ENCODE peak calls at places on chromosomes 7 and 10, in ten cellular contexts. H is adrenal gland; M is CD4-positive, alpha-beta T cell; L is NCI-H2081; F is T follicular helper cell; E is heart left ventricle; Q is HAP-1; Z is nucleus accumbens; U is HuH-7.5; C is iPS-NIHi11. T is an unnamed sample.

GRCh38 chr10:124911124-124912051 is 30.5 kb upstream of the ZRANB1 start:
- DNase-seq in H (peak; percentile 34), M (no peak), L (no peak), F (no peak), E (no peak), Q (no peak), Z (no peak), U (no peak), C (no peak), T (no peak)

GRCh38 chr10:111344804-111345203 is 268.0 kb downstream of the ADRA2A start:
- DNase-seq in H (no peak), M (no peak), L (no peak), F (no peak), E (no peak), Q (no peak), Z (no peak), U (no peak), C (no peak), T (no peak)

GRCh38 chr10:15163261-15163864 is 5.1 kb downstream of the NMT2 start:
- DNase-seq in H (no peak), M (no peak), L (no peak), F (no peak), E (no peak), Q (peak; percentile 15), Z (no peak), U (no peak), C (no peak), T (no peak)

GRCh38 chr7:70947181-70947580 is 184.8 kb upstream of the GALNT17 start:
- DNase-seq in H (no peak), M (no peak), L (no peak), F (no peak), E (no peak), Q (no peak), Z (no peak), U (no peak), C (no peak), T (no peak)

GRCh38 chr10:77374189-77374656 is 263.4 kb downstream of the KCNMA1 start:
- DNase-seq in H (no peak), M (no peak), L (no peak), F (no peak), E (no peak), Q (no peak), Z (no peak), U (no peak), C (no peak), T (no peak)

GRCh38 chr7:92527300-92528187 is 776 bp downstream of the PEX1 start:
- DNase-seq in H (peak; percentile 58), M (peak; percentile 22), L (peak; percentile 65), F (peak; percentile 37), E (peak; percentile 55), Q (peak; percentile 62), Z (no peak), U (peak; percentile 55), C (peak; percentile 63), T (peak; percentile 45)

GRCh38 chr7:108002726-108003590 is at the start of gene LAMB1:
- DNase-seq in H (peak; percentile 67), M (no peak), L (peak; percentile 29), F (no peak), E (peak; percentile 84), Q (peak; percentile 77), Z (no peak), U (peak; percentile 75), C (peak; percentile 90), T (no peak)

GRCh38 chr10:98308602-98309365 is 40.8 kb upstream of the LOXL4 start:
- DNase-seq in H (no peak), M (no peak), L (no peak), F (no peak), E (no peak), Q (no peak), Z (no peak), U (no peak), C (peak; percentile 47), T (no peak)

GRCh38 chr7:142468871-142469652 is 211.2 kb upstream of the PRSS58 start:
- DNase-seq in H (no peak), M (no peak), L (no peak), F (no peak), E (no peak), Q (no peak), Z (no peak), U (no peak), C (no peak), T (no peak)

GRCh38 chr10:15625261-15625660 is 94.5 kb downstream of the ITGA8 start:
- DNase-seq in H (no peak), M (no peak), L (no peak), F (no peak), E (no peak), Q (no peak), Z (no peak), U (no peak), C (no peak), T (no peak)

GRCh38 chr10:46220872-46221538 is 65.8 kb upstream of the ANTXRL start:
- DNase-seq in H (no peak), M (no peak), L (no peak), F (no peak), E (no peak), Q (no peak), Z (no peak), U (no peak), C (no peak), T (no peak)

GRCh38 chr7:152383341-152384234 is 52.2 kb downstream of the KMT2C start:
- DNase-seq in H (no peak), M (no peak), L (no peak), F (no peak), E (no peak), Q (no peak), Z (no peak), U (no peak), C (no peak), T (no peak)

GRCh38 chr10:25231751-25232150 is 57.0 kb downstream of the GPR158 start:
- DNase-seq in H (no peak), M (no peak), L (no peak), F (no peak), E (no peak), Q (no peak), Z (no peak), U (no peak), C (no peak), T (no peak)

GRCh38 chr10:97034958-97035769 is 150.6 kb downstream of the SLIT1 start:
- DNase-seq in H (no peak), M (no peak), L (no peak), F (no peak), E (no peak), Q (no peak), Z (no peak), U (no peak), C (no peak), T (no peak)

GRCh38 chr7:139995034-139995915 is 67.5 kb downstream of the PARP12 start:
- DNase-seq in H (peak; percentile 81), M (no peak), L (no peak), F (no peak), E (peak; percentile 56), Q (no peak), Z (peak; percentile 30), U (no peak), C (no peak), T (no peak)

GRCh38 chr10:121553861-121554264 is 44.4 kb downstream of the FGFR2 start:
- DNase-seq in H (no peak), M (no peak), L (no peak), F (no peak), E (no peak), Q (no peak), Z (no peak), U (no peak), C (peak; percentile 73), T (no peak)

GRCh38 chr7:151125835-151126481 is 39.7 kb downstream of the AGAP3 start:
- DNase-seq in H (no peak), M (no peak), L (no peak), F (no peak), E (no peak), Q (no peak), Z (no peak), U (no peak), C (peak; percentile 88), T (no peak)

GRCh38 chr7:88226201-88226600 is 6.4 kb upstream of the SRI start:
- DNase-seq in H (no peak), M (no peak), L (no peak), F (no peak), E (no peak), Q (no peak), Z (no peak), U (no peak), C (no peak), T (no peak)

GRCh38 chr7:25662881-25663588 is 434.7 kb upstream of the NPVF start:
- DNase-seq in H (no peak), M (no peak), L (no peak), F (no peak), E (no peak), Q (no peak), Z (no peak), U (no peak), C (no peak), T (no peak)

GRCh38 chr7:41030673-41031072 is 672.2 kb downstream of the INHBA start:
- DNase-seq in H (no peak), M (no peak), L (no peak), F (no peak), E (no peak), Q (no peak), Z (no peak), U (no peak), C (no peak), T (no peak)

GRCh38 chr10:35079763-35080162 is 10.4 kb downstream of the CUL2 start:
- DNase-seq in H (peak; percentile 68), M (no peak), L (no peak), F (no peak), E (no peak), Q (no peak), Z (no peak), U (no peak), C (no peak), T (no peak)

GRCh38 chr7:42237891-42238531 is 1.0 kb upstream of the GLI3 start:
- DNase-seq in H (peak; percentile 72), M (no peak), L (no peak), F (no peak), E (peak; percentile 76), Q (peak; percentile 53), Z (no peak), U (no peak), C (peak; percentile 89), T (no peak)

GRCh38 chr7:91264924-91265681 is 870 bp downstream of the FZD1 start:
- DNase-seq in H (peak; percentile 54), M (no peak), L (peak; percentile 67), F (no peak), E (peak; percentile 51), Q (peak; percentile 47), Z (no peak), U (peak; percentile 50), C (peak; percentile 42), T (no peak)

GRCh38 chr7:151793531-151793935 is 83.4 kb downstream of the PRKAG2 start:
- DNase-seq in H (peak; percentile 39), M (no peak), L (no peak), F (no peak), E (no peak), Q (no peak), Z (no peak), U (no peak), C (no peak), T (no peak)

GRCh38 chr7:106793015-106793651 is 71.9 kb upstream of the PIK3CG start:
- DNase-seq in H (no peak), M (no peak), L (peak; percentile 45), F (peak; percentile 19), E (no peak), Q (peak; percentile 33), Z (no peak), U (peak; percentile 15), C (peak; percentile 58), T (peak; percentile 23)

GRCh38 chr7:33903770-33904679 is 1.3 kb upstream of the BMPER start:
- DNase-seq in H (no peak), M (no peak), L (no peak), F (no peak), E (peak; percentile 37), Q (no peak), Z (peak; percentile 18), U (peak; percentile 22), C (peak; percentile 36), T (no peak)

GRCh38 chr7:139232893-139233292 is 1.9 kb downstream of the UBN2 start:
- DNase-seq in H (no peak), M (no peak), L (no peak), F (no peak), E (no peak), Q (no peak), Z (no peak), U (no peak), C (no peak), T (no peak)

GRCh38 chr10:107834706-107835105 is 670.2 kb upstream of the SORCS1 start:
- DNase-seq in H (no peak), M (no peak), L (no peak), F (no peak), E (no peak), Q (no peak), Z (no peak), U (no peak), C (no peak), T (no peak)

T was measured in naive thymus-derived CD8-positive, alpha-beta T cell.